ENCODE peak calls at places on chromosome 6, in four cellular contexts. Z is ovary, W is thoracic aorta, I is uterus. C is an unnamed sample.

GRCh38 chr6:120764312-120764711 is 570.0 kb downstream of the TBC1D32 start:
- DNase-seq in Z (no peak), W (no peak), I (no peak), C (peak; percentile 36)

GRCh38 chr6:30685977-30686907 is at the start of gene PPP1R18:
- DNase-seq in Z (peak; percentile 82), W (peak; percentile 76), I (peak; percentile 87), C (peak; percentile 64)

GRCh38 chr6:318265-318890 is 26.1 kb downstream of the DUSP22 start:
- DNase-seq in Z (no peak), W (no peak), I (no peak), C (no peak)

GRCh38 chr6:108115598-108116058 is 41.1 kb upstream of the OSTM1 start:
- DNase-seq in Z (no peak), W (no peak), I (no peak), C (peak; percentile 42)

GRCh38 chr6:121647905-121648304 is 212.5 kb downstream of the GJA1 start:
- DNase-seq in Z (no peak), W (no peak), I (no peak), C (no peak)

GRCh38 chr6:123745877-123746276 is 57.8 kb upstream of the NKAIN2 start:
- DNase-seq in Z (no peak), W (no peak), I (no peak), C (no peak)

GRCh38 chr6:33314943-33315752 is 1.3 kb upstream of the TAPBP start:
- DNase-seq in Z (peak; percentile 74), W (no peak), I (no peak), C (peak; percentile 74)

GRCh38 chr6:73803562-73804221 is 107.7 kb downstream of the CD109 start:
- DNase-seq in Z (no peak), W (no peak), I (peak; percentile 34), C (peak; percentile 72)

GRCh38 chr6:43575105-43575771 is 600 bp downstream of the XPO5 start:
- DNase-seq in Z (peak; percentile 23), W (no peak), I (no peak), C (peak; percentile 38)

GRCh38 chr6:169425628-169426370 is 172.2 kb upstream of the THBS2 start:
- DNase-seq in Z (peak; percentile 51), W (no peak), I (no peak), C (no peak)

GRCh38 chr6:141403827-141404226 is 728.9 kb upstream of the GJE1 start:
- DNase-seq in Z (no peak), W (no peak), I (no peak), C (peak; percentile 32)

GRCh38 chr6:104123227-104123626 is 736.5 kb downstream of the HACE1 start:
- DNase-seq in Z (no peak), W (no peak), I (no peak), C (no peak)

GRCh38 chr6:78460711-78461110 is 406.6 kb upstream of the IRAK1BP1 start:
- DNase-seq in Z (no peak), W (no peak), I (no peak), C (no peak)

GRCh38 chr6:141521440-141521839 is 611.3 kb upstream of the GJE1 start:
- DNase-seq in Z (no peak), W (no peak), I (no peak), C (no peak)

GRCh38 chr6:36625161-36625919 is 31.2 kb downstream of the SRSF3 start:
- DNase-seq in Z (peak; percentile 58), W (no peak), I (peak; percentile 37), C (peak; percentile 50)

GRCh38 chr6:152750694-152751093 is at the start of gene VIP:
- DNase-seq in Z (no peak), W (no peak), I (no peak), C (no peak)

GRCh38 chr6:85394853-85395538 is 54.9 kb upstream of the NT5E start:
- DNase-seq in Z (no peak), W (no peak), I (no peak), C (no peak)

GRCh38 chr6:15441982-15442381 is 196.1 kb downstream of the JARID2 start:
- DNase-seq in Z (no peak), W (no peak), I (no peak), C (no peak)
- H3K4me1 ChIP-seq in Z (peaks cover 13% of the 10 kb centered on the region), W (peaks cover 39% of the 10 kb centered on the region), I (no peaks in the 10 kb centered on the region), C (peaks cover 25% of the 10 kb centered on the region)

GRCh38 chr6:18823782-18824386 is 436.7 kb downstream of the RNF144B start:
- DNase-seq in Z (no peak), W (no peak), I (no peak), C (peak; percentile 87)
- H3K9me3 ChIP-seq in Z (peaks cover 4% of the 10 kb centered on the region), W (peaks cover 21% of the 10 kb centered on the region), I (no peaks in the 10 kb centered on the region), C (no peaks in the 10 kb centered on the region)

GRCh38 chr6:138800377-138801150 is 4.7 kb downstream of the ECT2L start:
- DNase-seq in Z (no peak), W (no peak), I (no peak), C (no peak)
- TF ChIP-seq CTCF in Z (no peak), W (no peak), I (no peak), C (no peak)

GRCh38 chr6:52531396-52531795 is 45.5 kb downstream of the TRAM2 start:
- DNase-seq in Z (no peak), W (no peak), I (no peak), C (no peak)

GRCh38 chr6:52530351-52530750 is 46.5 kb downstream of the TRAM2 start:
- DNase-seq in Z (no peak), W (no peak), I (no peak), C (no peak)

GRCh38 chr6:52527436-52527835 is 49.4 kb downstream of the TRAM2 start:
- DNase-seq in Z (no peak), W (no peak), I (no peak), C (no peak)

GRCh38 chr6:52526634-52527033 is 50.2 kb downstream of the TRAM2 start:
- DNase-seq in Z (no peak), W (no peak), I (no peak), C (no peak)

GRCh38 chr6:52529311-52529710 is 47.5 kb downstream of the TRAM2 start:
- DNase-seq in Z (no peak), W (no peak), I (no peak), C (no peak)
- H3K4me1 ChIP-seq in Z (peaks cover 5% of the 10 kb centered on the region), W (peaks cover 16% of the 10 kb centered on the region), I (no peaks in the 10 kb centered on the region), C (peaks cover 3% of the 10 kb centered on the region)